ENCODE peak calls at places on chromosomes 7 and 10, in five cellular contexts. P is HTR-8/SVneo, A is posterior cingulate gyrus, G is left cardiac atrium, B is endothelial cell. W is an unnamed sample.

GRCh38 chr10:131767716-131768115 is 133.1 kb upstream of the PPP2R2D start:
- DNase-seq in P (no peak), G (no peak), A (no peak), B (no peak), W (no peak)

GRCh38 chr10:509361-510102 is 179.9 kb downstream of the DIP2C start:
- DNase-seq in A (peak), B (no peak), P (no peak), G (no peak), W (no peak)

GRCh38 chr10:99827906-99828305 is 45.5 kb downstream of the ABCC2 start:
- DNase-seq in B (no peak), P (no peak), A (no peak), G (no peak), W (no peak)

GRCh38 chr10:104989880-104990279 is 348.8 kb downstream of the SORCS3 start:
- DNase-seq in G (no peak), A (no peak), B (no peak), P (no peak), W (no peak)

GRCh38 chr7:27836525-27836924 is 96.6 kb downstream of the TAX1BP1 start:
- DNase-seq in B (no peak), A (no peak), G (no peak), P (no peak), W (no peak)

GRCh38 chr7:30225863-30226361 is 58.5 kb upstream of the ZNRF2 start:
- DNase-seq in G (peak), A (peak), B (no peak), P (no peak), W (peak)

GRCh38 chr10:100327007-100327700 is 2.9 kb downstream of the PKD2L1 start:
- DNase-seq in B (no peak), G (no peak), A (peak), P (no peak), W (no peak)

GRCh38 chr7:158407581-158408331 is 179.9 kb downstream of the PTPRN2 start:
- DNase-seq in A (peak), P (peak), G (no peak), B (no peak), W (no peak)

GRCh38 chr10:102675887-102676616 is 31.8 kb downstream of the TRIM8 start:
- DNase-seq in A (peak), P (peak), G (no peak), B (no peak), W (no peak)

GRCh38 chr10:70903262-70903921 is 15.0 kb upstream of the PCBD1 start:
- DNase-seq in G (peak), A (peak), P (peak), B (peak), W (peak)

GRCh38 chr7:24971333-24972165 is 8.4 kb downstream of the OSBPL3 start:
- DNase-seq in P (peak), G (no peak), A (peak), B (no peak), W (no peak)

GRCh38 chr7:7911339-7911738 is 57.3 kb upstream of the GLCCI1 start:
- DNase-seq in P (peak), B (no peak), A (no peak), G (no peak), W (no peak)

GRCh38 chr7:22841954-22842353 is 19.3 kb upstream of the TOMM7 start:
- DNase-seq in A (no peak), P (peak), G (no peak), B (no peak), W (no peak)

GRCh38 chr10:59682986-59683937 is 26.4 kb downstream of the SLC16A9 start:
- DNase-seq in P (no peak), G (no peak), B (no peak), A (no peak), W (no peak)

GRCh38 chr10:99685232-99686041 is 26.1 kb downstream of the ENTPD7 start:
- DNase-seq in G (no peak), P (no peak), B (no peak), A (no peak), W (no peak)

GRCh38 chr7:112523871-112524270 is 43.1 kb downstream of the LSMEM1 start:
- DNase-seq in G (no peak), A (no peak), P (no peak), B (no peak), W (no peak)

GRCh38 chr10:24981161-24981710 is 28.8 kb upstream of the PRTFDC1 start:
- DNase-seq in G (no peak), B (no peak), P (no peak), A (no peak), W (no peak)

GRCh38 chr10:117107280-117107679 is 30.8 kb downstream of the VAX1 start:
- DNase-seq in A (no peak), P (no peak), G (no peak), B (no peak), W (no peak)

GRCh38 chr7:27641576-27642230 is 21.0 kb downstream of the HIBADH start:
- DNase-seq in P (peak), B (no peak), A (no peak), G (no peak), W (no peak)

GRCh38 chr7:1567082-1567771 is 2.6 kb downstream of the PSMG3 start:
- DNase-seq in B (no peak), G (no peak), A (no peak), P (no peak), W (no peak)

GRCh38 chr10:102770108-102770482 is 26.3 kb downstream of the WBP1L start:
- DNase-seq in A (no peak), G (no peak), P (no peak), B (no peak), W (no peak)

GRCh38 chr7:101315336-101315735 is 6.3 kb downstream of the IFT22 start:
- DNase-seq in G (no peak), P (no peak), A (peak), B (peak), W (no peak)

GRCh38 chr10:92695679-92696605 is 6.2 kb downstream of the HHEX start:
- DNase-seq in B (peak), G (no peak), A (peak), P (peak), W (no peak)